ENCODE peak calls at places on chromosomes 12 and 14, in six cellular contexts. T is HepG2, Z is transverse colon, K is suprapubic skin, R is ovary, B is tibial nerve. A is an unnamed sample.

GRCh38 chr14:57884175-57884574 is 18.3 kb upstream of the SLC35F4 start:
- DNase-seq in T (no peak), Z (no peak), K (no peak), R (no peak), B (no peak), A (no peak)

GRCh38 chr12:1277905-1278304 is 286.9 kb downstream of the ERC1 start:
- DNase-seq in T (peak), Z (no peak), K (no peak), R (no peak), B (no peak), A (no peak)

GRCh38 chr12:100724071-100724470 is 70.5 kb upstream of the ANO4 start:
- DNase-seq in T (no peak), Z (no peak), K (no peak), R (no peak), B (no peak), A (no peak)

GRCh38 chr14:72928872-72929271 is 2.6 kb downstream of the DCAF4 start:
- DNase-seq in T (no peak), Z (no peak), K (no peak), R (no peak), B (no peak), A (no peak)

GRCh38 chr12:54028324-54029201 is at the start of gene HOXC6:
- DNase-seq in T (no peak), Z (no peak), K (no peak), R (peak), B (no peak), A (no peak)

GRCh38 chr12:106136263-106136662 is 2.5 kb downstream of the NUAK1 start:
- DNase-seq in T (peak), Z (peak), K (peak), R (peak), B (peak), A (peak)

GRCh38 chr14:34571771-34572170 is 32.3 kb upstream of the EAPP start:
- DNase-seq in T (no peak), Z (no peak), K (no peak), R (no peak), B (no peak), A (no peak)

GRCh38 chr12:126747530-126748149 is 1519.3 kb upstream of the TMEM132C start:
- DNase-seq in T (peak), Z (peak), K (no peak), R (no peak), B (peak), A (peak)

GRCh38 chr14:75363570-75364227 is 64.1 kb upstream of the JDP2 start:
- DNase-seq in T (no peak), Z (no peak), K (no peak), R (no peak), B (peak), A (no peak)

GRCh38 chr14:90419200-90419599 is 22.4 kb downstream of the CALM1 start:
- DNase-seq in T (no peak), Z (peak), K (peak), R (peak), B (peak), A (peak)

GRCh38 chr12:64609543-64610091 is 678 bp upstream of the RASSF3 start:
- DNase-seq in T (no peak), Z (no peak), K (no peak), R (no peak), B (no peak), A (no peak)

GRCh38 chr14:65604946-65605345 is 192.4 kb downstream of the FUT8 start:
- DNase-seq in T (no peak), Z (no peak), K (no peak), R (no peak), B (no peak), A (no peak)

GRCh38 chr14:29706700-29707099 is 220.9 kb downstream of the PRKD1 start:
- DNase-seq in T (no peak), Z (no peak), K (no peak), R (no peak), B (no peak), A (no peak)

GRCh38 chr14:71399057-71399487 is 491.8 kb downstream of the PCNX1 start:
- DNase-seq in T (no peak), Z (no peak), K (no peak), R (no peak), B (no peak), A (no peak)
- TF ChIP-seq EP300 in T (no peak), Z (peak), K (peak), R (no peak), B (peak), A (no peak)

DNA sequence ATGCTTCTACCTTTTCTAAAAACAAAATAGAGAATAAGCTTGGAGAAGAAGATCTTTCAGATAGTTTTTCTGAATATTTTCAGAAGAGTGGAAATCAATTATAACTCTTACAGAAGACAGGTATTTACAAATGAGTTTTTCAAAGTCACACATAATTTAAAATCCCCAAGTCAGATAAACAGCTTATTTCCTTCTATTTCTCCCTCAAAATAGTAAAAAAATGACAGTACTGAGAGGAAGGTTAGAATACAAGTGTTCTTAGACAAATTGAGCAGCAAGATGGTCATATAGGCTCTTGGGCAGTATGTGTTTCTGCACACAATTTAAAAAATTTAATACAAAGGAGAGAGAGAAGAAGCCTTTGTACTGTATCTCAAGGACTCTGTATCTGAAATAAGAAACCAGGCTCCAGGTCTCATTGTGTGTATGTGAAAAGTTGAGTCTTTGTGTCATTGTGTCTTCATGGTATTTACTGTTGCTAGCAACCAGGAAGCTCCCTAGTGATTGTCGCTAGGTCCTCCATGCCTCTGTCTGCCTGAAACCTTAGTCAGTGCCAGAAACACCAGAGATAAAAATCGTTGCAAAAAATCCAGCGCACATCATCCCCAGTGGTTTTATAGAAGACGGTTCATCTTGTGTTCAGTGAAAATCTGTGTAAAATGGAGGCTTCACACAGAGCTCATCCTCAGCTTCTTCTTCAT is 12.9 kb upstream of the TUBA1A start:
- DNase-seq in T (no peak), Z (no peak), K (peak), R (no peak), B (no peak), A (no peak)
- TF ChIP-seq EP300 in T (no peak), Z (no peak), K (no peak), R (no peak), B (no peak), A (no peak)

DNA sequence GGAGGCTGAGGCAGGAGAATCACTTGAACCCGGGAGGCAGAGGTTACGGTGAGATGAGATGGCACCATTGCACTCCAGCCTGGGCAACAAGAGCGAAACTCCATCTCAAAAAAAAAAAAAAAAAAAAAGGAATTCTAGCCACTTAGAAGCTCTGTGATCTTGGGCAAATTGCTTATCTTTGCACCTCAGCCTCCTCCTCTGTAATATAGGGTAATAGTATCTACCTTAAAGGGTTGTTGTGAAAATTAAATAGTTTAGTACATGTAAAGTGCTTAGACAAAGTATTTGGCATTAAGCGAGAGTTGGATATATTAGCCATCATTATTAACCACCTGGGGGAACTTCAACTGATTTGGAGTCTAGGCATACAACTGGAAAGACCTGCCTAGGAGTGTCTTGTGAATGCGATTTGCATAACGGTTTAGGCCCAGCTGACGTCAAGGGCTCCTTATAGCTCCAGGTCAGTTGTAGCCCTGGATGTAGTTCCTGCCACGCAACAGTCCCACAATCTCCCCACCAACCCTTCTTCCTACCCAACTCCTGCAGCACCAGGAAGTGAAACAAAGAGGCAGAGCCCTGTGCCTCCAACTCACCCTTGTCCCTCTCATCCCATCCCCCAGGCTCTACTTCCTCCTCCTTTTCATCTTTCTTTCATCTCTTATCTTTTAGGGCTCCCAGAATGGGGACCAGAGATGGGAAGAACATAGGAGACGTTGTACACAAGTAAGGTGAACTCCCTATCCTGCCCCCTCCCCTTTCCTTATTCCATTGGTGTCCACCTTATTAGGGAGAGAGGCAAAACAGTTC is 2.1 kb upstream of the IL23A start:
- DNase-seq in T (no peak), Z (peak), K (no peak), R (no peak), B (no peak), A (no peak)
- TF ChIP-seq EP300 in T (no peak), Z (no peak), K (no peak), R (no peak), B (no peak), A (no peak)

GRCh38 chr12:65728913-65729793 is 95.1 kb upstream of the HMGA2 start:
- DNase-seq in T (no peak), Z (peak), K (no peak), R (no peak), B (no peak), A (no peak)
- TF ChIP-seq EP300 in T (no peak), Z (no peak), K (no peak), R (no peak), B (no peak), A (no peak)

GRCh38 chr12:13061377-13061776 is 17.2 kb downstream of the FAM234B start:
- DNase-seq in T (no peak), Z (no peak), K (no peak), R (no peak), B (no peak), A (no peak)
- TF ChIP-seq EP300 in T (no peak), Z (no peak), K (no peak), R (no peak), B (no peak), A (no peak)

DNA sequence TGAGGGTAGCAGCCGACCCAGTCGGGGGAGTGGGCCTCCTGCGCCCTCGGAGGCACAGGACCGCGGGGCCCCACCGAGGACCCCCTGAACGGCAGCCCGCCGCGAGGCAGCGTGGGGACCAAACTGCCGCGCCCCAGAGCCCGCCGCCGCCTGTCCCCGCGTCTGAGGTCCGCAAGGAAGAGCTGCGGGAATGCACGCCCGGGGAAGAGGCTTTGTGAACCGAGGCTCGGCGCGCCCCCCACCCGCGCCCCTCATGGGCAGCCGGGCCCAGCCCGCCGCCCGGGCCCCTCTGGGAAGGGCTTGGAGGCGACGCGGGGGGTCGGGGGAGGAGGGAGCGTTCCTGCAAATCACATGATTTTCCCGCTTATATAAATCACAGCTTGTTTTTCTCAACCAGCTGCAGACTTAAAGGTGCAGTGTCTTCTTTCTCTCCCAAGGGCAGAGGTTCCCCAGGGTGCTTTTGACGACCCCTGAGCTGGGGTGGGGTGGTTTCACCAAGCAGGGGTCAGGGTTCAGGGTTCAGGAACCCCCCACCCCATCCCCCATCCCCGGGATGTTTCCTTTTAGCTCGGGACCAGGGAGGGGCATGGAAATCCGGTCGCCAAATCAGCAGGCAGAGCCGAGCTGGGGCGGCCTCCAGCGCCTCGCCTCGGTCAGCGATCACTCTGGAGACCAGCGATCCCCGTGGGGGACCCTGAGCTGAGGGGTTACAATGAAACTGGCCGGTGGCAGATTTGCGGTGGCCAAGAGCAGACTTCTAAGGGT is 44.7 kb upstream of the ATP23 start:
- DNase-seq in T (no peak), Z (peak), K (peak), R (peak), B (peak), A (peak)
- TF ChIP-seq EP300 in T (no peak), Z (no peak), K (no peak), R (peak), B (no peak), A (peak)

GRCh38 chr14:96104469-96105057 is 65.4 kb downstream of the C14orf132 start:
- DNase-seq in T (peak), Z (peak), K (peak), R (peak), B (peak), A (peak)
- TF ChIP-seq EP300 in T (no peak), Z (peak), K (peak), R (no peak), B (peak), A (peak)

GRCh38 chr14:53874704-53875103 is 81.9 kb downstream of the BMP4 start:
- DNase-seq in T (no peak), Z (no peak), K (no peak), R (no peak), B (no peak), A (no peak)

GRCh38 chr14:53871947-53872346 is 84.7 kb downstream of the BMP4 start:
- DNase-seq in T (peak), Z (no peak), K (no peak), R (no peak), B (no peak), A (no peak)

GRCh38 chr14:53870997-53871396 is 85.6 kb downstream of the BMP4 start:
- DNase-seq in T (no peak), Z (no peak), K (no peak), R (no peak), B (no peak), A (no peak)

GRCh38 chr14:53875337-53875897 is 81.2 kb downstream of the BMP4 start:
- DNase-seq in T (no peak), Z (no peak), K (no peak), R (no peak), B (no peak), A (no peak)

GRCh38 chr14:53872551-53873188 is 84.0 kb downstream of the BMP4 start:
- DNase-seq in T (no peak), Z (no peak), K (no peak), R (no peak), B (no peak), A (no peak)
- TF ChIP-seq EP300 in T (no peak), Z (no peak), K (no peak), R (no peak), B (no peak), A (no peak)

DNA sequence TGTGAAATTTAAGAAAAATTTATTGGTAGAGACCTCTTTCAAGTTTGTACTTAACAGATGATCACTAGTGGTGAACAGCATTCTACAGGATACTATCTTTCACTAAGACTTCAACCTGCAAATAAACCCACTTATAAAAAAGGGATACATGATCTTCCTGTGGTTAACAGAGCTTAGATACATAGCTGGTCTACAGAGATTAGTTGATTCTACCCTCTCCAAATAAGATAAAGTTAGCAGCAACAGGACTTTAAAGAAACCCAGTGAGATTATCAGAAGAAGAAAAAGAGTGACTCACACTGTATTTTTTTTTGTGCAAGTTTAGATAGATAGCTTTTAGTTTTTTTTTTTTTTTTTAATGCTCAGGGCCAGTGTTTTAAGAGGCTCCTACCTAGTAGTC is 34.5 kb downstream of the USP44 start:
- DNase-seq in T (no peak), Z (no peak), K (no peak), R (no peak), B (no peak), A (no peak)
- TF ChIP-seq EP300 in T (no peak), Z (no peak), K (no peak), R (no peak), B (no peak), A (no peak)